ENCODE peak calls at places on chromosomes 13 and 19, in eight cellular contexts. E is fibroblast of lung, Y is mammary epithelial cell, C is psoas muscle, V is stomach, U is HAP-1, H is tibial nerve, W is ascending aorta. B is an unnamed sample.
A peak's percentile ranks its signal among the peaks of the same experiment; 100 is the strongest.

GRCh38 chr13:102812616-102813287 is 13.8 kb downstream of the BIVM start:
- DNase-seq in E (no peak), Y (no peak), C (no peak), V (no peak), U (no peak), H (no peak), W (no peak), B (no peak)

GRCh38 chr13:34733720-34734119 is 208.3 kb upstream of the NBEA start:
- DNase-seq in E (peak; percentile 68), Y (peak; percentile 12), C (no peak), V (no peak), U (peak; percentile 97), H (no peak), W (no peak), B (no peak)

GRCh38 chr13:113468029-113468428 is 14.7 kb upstream of the ADPRHL1 start:
- DNase-seq in E (no peak), Y (no peak), C (no peak), V (no peak), U (no peak), H (no peak), W (no peak), B (no peak)

GRCh38 chr19:58397533-58398037 is 2.1 kb downstream of the RNF225 start:
- DNase-seq in E (no peak), Y (no peak), C (no peak), V (no peak), U (no peak), H (no peak), W (no peak), B (no peak)

GRCh38 chr19:49442793-49443365 is 1.6 kb upstream of the SLC17A7 start:
- DNase-seq in E (peak; percentile 68), Y (peak; percentile 86), C (peak; percentile 97), V (peak; percentile 90), U (peak; percentile 91), H (peak; percentile 96), W (peak; percentile 70), B (peak; percentile 94)

GRCh38 chr13:98324105-98324504 is 147.0 kb upstream of the RNF113B start:
- DNase-seq in E (peak; percentile 63), Y (no peak), C (no peak), V (no peak), U (no peak), H (peak; percentile 45), W (no peak), B (no peak)

GRCh38 chr19:16068696-16069259 is 7.5 kb upstream of the TPM4 start:
- DNase-seq in E (no peak), Y (peak; percentile 35), C (no peak), V (no peak), U (no peak), H (no peak), W (no peak), B (no peak)

GRCh38 chr19:2982983-2983350 is 5.6 kb downstream of the TLE6 start:
- DNase-seq in E (peak; percentile 93), Y (peak; percentile 50), C (peak; percentile 92), V (peak; percentile 90), U (no peak), H (peak; percentile 86), W (peak; percentile 81), B (peak; percentile 94)

GRCh38 chr19:55459950-55460657 is 1.3 kb downstream of the ISOC2 start:
- DNase-seq in E (peak; percentile 38), Y (no peak), C (no peak), V (no peak), U (no peak), H (no peak), W (no peak), B (no peak)

GRCh38 chr13:44396963-44397580 is 23.4 kb downstream of the SERP2 start:
- DNase-seq in E (peak; percentile 73), Y (no peak), C (peak; percentile 72), V (no peak), U (no peak), H (no peak), W (no peak), B (no peak)

GRCh38 chr13:42753697-42754096 is 27.7 kb upstream of the FAM216B start:
- DNase-seq in E (peak; percentile 42), Y (no peak), C (no peak), V (no peak), U (no peak), H (peak; percentile 26), W (no peak), B (no peak)

GRCh38 chr19:51417107-51417806 is at the start of gene SIGLEC10:
- DNase-seq in E (no peak), Y (no peak), C (no peak), V (peak; percentile 37), U (no peak), H (no peak), W (no peak), B (no peak)

DNA sequence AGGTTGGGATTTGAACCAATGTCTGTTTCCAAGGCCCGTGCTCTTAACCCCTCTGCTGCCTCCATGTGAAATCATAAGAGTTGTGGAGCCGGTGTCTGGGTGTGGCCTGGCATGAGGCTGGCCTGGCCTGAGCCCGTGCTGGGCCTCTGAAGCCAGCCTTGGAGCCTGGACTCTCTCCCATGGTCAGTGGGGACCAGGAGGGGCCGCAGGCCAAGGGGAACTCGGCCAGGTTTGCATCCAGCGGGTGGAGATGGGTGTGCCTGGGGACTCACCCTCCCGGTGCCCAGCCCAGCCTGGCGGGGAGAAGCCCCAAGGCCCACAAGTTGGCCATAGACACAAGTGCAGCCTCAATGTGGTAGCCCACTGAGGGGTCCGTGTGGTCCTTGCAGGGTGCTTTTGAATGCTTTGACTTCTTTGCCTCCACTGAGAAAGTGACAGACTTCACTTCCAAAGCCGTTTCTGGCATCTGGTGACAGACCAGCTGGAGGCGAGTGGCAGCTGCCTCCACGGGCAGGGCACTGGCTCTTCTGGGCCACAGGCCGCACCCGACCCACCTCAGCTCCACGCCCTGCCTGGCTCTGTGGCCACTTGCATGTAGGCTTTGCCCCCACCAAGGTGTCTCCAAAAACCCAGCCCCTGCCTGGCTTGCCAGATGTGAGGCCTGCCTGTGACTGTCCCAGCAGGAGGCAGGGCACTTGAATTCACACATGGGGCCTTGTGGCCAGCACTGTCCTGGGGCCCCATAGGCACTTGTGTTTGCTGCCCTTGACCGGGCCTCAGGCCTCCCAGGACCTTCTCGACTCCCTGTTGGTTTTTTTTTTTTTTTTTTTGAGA is 26.1 kb upstream of the NCCRP1 start:
- DNase-seq in E (no peak), Y (no peak), C (no peak), V (no peak), U (no peak), H (no peak), W (no peak), B (no peak)
- H3K36me3 ChIP-seq in E (peaks cover 3% of the 10 kb centered on the region), Y (no peaks in the 10 kb centered on the region), C (peaks cover 17% of the 10 kb centered on the region), V (peaks cover 64% of the 10 kb centered on the region), U (no peaks in the 10 kb centered on the region), H (peaks cover 69% of the 10 kb centered on the region), W (peaks cover 10% of the 10 kb centered on the region), B (no peaks in the 10 kb centered on the region)

GRCh38 chr19:39385629-39386411 is 5.1 kb downstream of the PAF1 start:
- DNase-seq in E (no peak), Y (no peak), C (no peak), V (no peak), U (no peak), H (no peak), W (no peak), B (no peak)

GRCh38 chr19:39384839-39385568 is 5.9 kb downstream of the PAF1 start:
- DNase-seq in E (no peak), Y (no peak), C (no peak), V (no peak), U (no peak), H (no peak), W (no peak), B (no peak)

GRCh38 chr19:39388657-39389056 is 2.2 kb downstream of the PAF1 start:
- DNase-seq in E (no peak), Y (no peak), C (peak; percentile 8), V (no peak), U (no peak), H (no peak), W (no peak), B (no peak)

GRCh38 chr19:39389621-39390414 is 1.1 kb downstream of the PAF1 start:
- DNase-seq in E (no peak), Y (no peak), C (peak; percentile 51), V (no peak), U (no peak), H (no peak), W (no peak), B (no peak)

DNA sequence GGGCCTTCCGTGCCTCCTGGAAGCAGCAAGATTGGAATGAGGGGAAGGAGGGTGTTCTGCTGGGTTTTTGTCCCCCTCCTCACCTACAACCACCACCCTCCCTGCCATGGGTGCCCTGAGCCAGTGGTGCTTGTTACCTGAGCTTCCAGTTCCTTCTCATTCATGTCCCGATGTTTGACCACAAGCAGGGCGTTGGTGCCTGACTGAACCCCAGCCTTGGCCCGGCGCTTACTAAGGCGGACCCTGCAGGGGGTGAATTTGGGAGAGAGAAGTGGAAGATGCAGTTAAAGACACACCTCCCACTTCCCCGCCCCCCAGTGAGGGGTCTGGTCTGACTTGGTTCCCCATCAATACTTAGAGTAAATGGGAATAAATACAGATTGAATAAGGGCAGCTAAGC is 4.3 kb downstream of the PAF1 start:
- DNase-seq in E (no peak), Y (no peak), C (no peak), V (no peak), U (no peak), H (no peak), W (no peak), B (no peak)
- H3K36me3 ChIP-seq in E (peaks cover 36% of the 10 kb centered on the region), Y (peaks cover 17% of the 10 kb centered on the region), C (peaks cover 85% of the 10 kb centered on the region), V (peaks cover 81% of the 10 kb centered on the region), U (peaks cover 56% of the 10 kb centered on the region), H (peaks cover 83% of the 10 kb centered on the region), W (peaks cover 65% of the 10 kb centered on the region), B (no peaks in the 10 kb centered on the region)

GRCh38 chr13:106621833-106622232 is 53.9 kb upstream of the ARGLU1 start:
- DNase-seq in E (no peak), Y (no peak), C (no peak), V (no peak), U (no peak), H (no peak), W (no peak), B (no peak)

GRCh38 chr13:106616729-106617128 is 48.8 kb upstream of the ARGLU1 start:
- DNase-seq in E (no peak), Y (no peak), C (no peak), V (no peak), U (no peak), H (no peak), W (no peak), B (no peak)

GRCh38 chr13:106612688-106613087 is 44.8 kb upstream of the ARGLU1 start:
- DNase-seq in E (peak; percentile 61), Y (no peak), C (peak; percentile 85), V (peak; percentile 63), U (no peak), H (peak; percentile 90), W (no peak), B (no peak)

GRCh38 chr13:106619688-106620555 is 52.0 kb upstream of the ARGLU1 start:
- DNase-seq in E (peak; percentile 81), Y (peak; percentile 49), C (no peak), V (no peak), U (peak; percentile 61), H (peak; percentile 23), W (no peak), B (no peak)

GRCh38 chr13:106617561-106617960 is 49.6 kb upstream of the ARGLU1 start:
- DNase-seq in E (no peak), Y (peak; percentile 79), C (no peak), V (no peak), U (no peak), H (no peak), W (no peak), B (no peak)
- H3K36me3 ChIP-seq in E (no peaks in the 10 kb centered on the region), Y (no peaks in the 10 kb centered on the region), C (no peaks in the 10 kb centered on the region), V (no peaks in the 10 kb centered on the region), U (no peaks in the 10 kb centered on the region), H (no peaks in the 10 kb centered on the region), W (no peaks in the 10 kb centered on the region), B (no peaks in the 10 kb centered on the region)

GRCh38 chr19:9295411-9295849 is 14.2 kb downstream of the ZNF699 start:
- DNase-seq in E (no peak), Y (no peak), C (no peak), V (no peak), U (no peak), H (no peak), W (no peak), B (no peak)

GRCh38 chr19:9296336-9296735 is 13.3 kb downstream of the ZNF699 start:
- DNase-seq in E (no peak), Y (no peak), C (no peak), V (no peak), U (no peak), H (no peak), W (no peak), B (no peak)
- H3K36me3 ChIP-seq in E (peaks cover 5% of the 10 kb centered on the region), Y (peaks cover 30% of the 10 kb centered on the region), C (peaks cover 77% of the 10 kb centered on the region), V (peaks cover 90% of the 10 kb centered on the region), U (peaks cover 28% of the 10 kb centered on the region), H (peaks cover 100% of the 10 kb centered on the region), W (peaks cover 91% of the 10 kb centered on the region), B (peaks cover 51% of the 10 kb centered on the region)

B was measured in breast epithelium.